ENCODE peak calls at places on chromosomes 13 and 19, in nine cellular contexts. J is astrocyte of the cerebellum; B is aorta; U is cerebellum; H is AG04450; I is activated CD4-positive, alpha-beta T cell treated with anti-CD3 and anti-CD28 coated beads for 48 hours; N is C1 segment of cervical spinal cord; T is heart right ventricle; L is cardiac muscle cell. D is an unnamed sample.

GRCh38 chr19:33988601-33989000 is 183.7 kb upstream of the LSM14A start:
- DNase-seq in J (no peak), B (no peak), U (no peak), H (no peak), I (no peak), N (no peak), T (no peak), L (no peak), D (peak)

GRCh38 chr19:49391581-49392399 is 3.7 kb downstream of the KASH5 start:
- DNase-seq in J (peak), B (peak), U (peak), H (peak), I (peak), N (no peak), T (peak), L (peak), D (peak)

GRCh38 chr13:71864981-71865857 is 1.8 kb downstream of the DACH1 start:
- DNase-seq in J (no peak), B (peak), U (no peak), H (no peak), I (peak), N (no peak), T (peak), L (peak), D (no peak)

GRCh38 chr13:90107658-90108057 is 1239.8 kb upstream of the MIR17HG start:
- DNase-seq in J (no peak), B (no peak), U (no peak), H (no peak), I (no peak), N (no peak), T (no peak), L (no peak), D (no peak)

GRCh38 chr19:20422616-20423205 is 142.9 kb downstream of the ZNF737 start:
- DNase-seq in J (no peak), B (no peak), U (no peak), H (no peak), I (no peak), N (no peak), T (no peak), L (peak), D (peak)

GRCh38 chr13:45630791-45631190 is 15.3 kb upstream of the ERICH6B start:
- DNase-seq in J (no peak), B (no peak), U (no peak), H (no peak), I (no peak), N (no peak), T (no peak), L (no peak), D (peak)

GRCh38 chr19:41426952-41427646 is at the start of gene B3GNT8:
- DNase-seq in J (no peak), B (peak), U (peak), H (peak), I (peak), N (no peak), T (peak), L (peak), D (peak)

GRCh38 chr13:42048323-42048624 is 174 bp upstream of the DGKH start:
- DNase-seq in J (no peak), B (no peak), U (no peak), H (no peak), I (no peak), N (no peak), T (no peak), L (no peak), D (no peak)

GRCh38 chr19:54172413-54172763 is 572 bp downstream of the TMC4 start:
- DNase-seq in J (no peak), B (no peak), U (no peak), H (no peak), I (no peak), N (no peak), T (no peak), L (no peak), D (peak)

GRCh38 chr13:39597828-39598227 is 5.2 kb downstream of the LHFPL6 start:
- DNase-seq in J (no peak), B (no peak), U (no peak), H (no peak), I (no peak), N (no peak), T (no peak), L (peak), D (no peak)

GRCh38 chr13:31970237-31970930 is 61.2 kb upstream of the FRY start:
- DNase-seq in J (peak), B (no peak), U (peak), H (peak), I (no peak), N (no peak), T (no peak), L (peak), D (no peak)

GRCh38 chr13:23570099-23570926 is at the start of gene TNFRSF19:
- DNase-seq in J (peak), B (no peak), U (no peak), H (peak), I (no peak), N (no peak), T (peak), L (peak), D (no peak)

GRCh38 chr19:4452230-4452990 is 5.2 kb downstream of the UBXN6 start:
- DNase-seq in J (no peak), B (no peak), U (no peak), H (no peak), I (no peak), N (no peak), T (no peak), L (no peak), D (no peak)

GRCh38 chr13:45765464-45765863 is 63.3 kb downstream of the CBY2 start:
- DNase-seq in J (no peak), B (no peak), U (no peak), H (no peak), I (no peak), N (no peak), T (no peak), L (no peak), D (no peak)

GRCh38 chr19:37654525-37654832 is 786 bp downstream of the ZFP30 start:
- DNase-seq in J (peak), B (no peak), U (no peak), H (no peak), I (no peak), N (no peak), T (no peak), L (peak), D (peak)

GRCh38 chr19:4301590-4302237 is 475 bp downstream of the TMIGD2 start:
- DNase-seq in J (no peak), B (no peak), U (no peak), H (no peak), I (no peak), N (no peak), T (no peak), L (no peak), D (peak)

D was measured in trophoblast cell.